ENCODE peak calls at places on chromosomes 4 and X, in five cellular contexts. N, S, E, G and J are unnamed samples.

GRCh38 chrX:24242649-24243556 is 71.0 kb downstream of the SUPT20HL2 start:
- DNase-seq in N (no peak), S (peak), E (no peak), G (peak), J (no peak)

GRCh38 chrX:77597511-77597910 is 150.3 kb downstream of the FGF16 start:
- DNase-seq in N (no peak), S (no peak), E (no peak), G (no peak), J (no peak)

GRCh38 chrX:108165349-108166111 is 74.0 kb downstream of the ATG4A start:
- DNase-seq in N (no peak), S (peak), E (peak), G (no peak), J (no peak)

GRCh38 chr4:52704676-52705075 is 45.6 kb upstream of the USP46 start:
- DNase-seq in N (no peak), S (no peak), E (no peak), G (no peak), J (no peak)

GRCh38 chr4:175560628-175561027 is 251.4 kb downstream of the GPM6A start:
- DNase-seq in N (no peak), S (peak), E (peak), G (no peak), J (no peak)

GRCh38 chr4:8913858-8914460 is 42.3 kb upstream of the HMX1 start:
- DNase-seq in N (peak), S (no peak), E (no peak), G (no peak), J (peak)

GRCh38 chrX:13923845-13924244 is 105.8 kb downstream of the GEMIN8 start:
- DNase-seq in N (no peak), S (no peak), E (peak), G (peak), J (no peak)

GRCh38 chr4:78542373-78542772 is 9.2 kb upstream of the ANXA3 start:
- DNase-seq in N (no peak), S (peak), E (peak), G (no peak), J (no peak)

GRCh38 chr4:53579826-53580225 is 11.5 kb downstream of the LNX1 start:
- DNase-seq in N (no peak), S (no peak), E (no peak), G (no peak), J (no peak)

GRCh38 chr4:95949136-95949765 is 109.4 kb downstream of the PDHA2 start:
- DNase-seq in N (no peak), S (no peak), E (no peak), G (no peak), J (no peak)

GRCh38 chrX:48945517-48946348 is 11.7 kb downstream of the OTUD5 start:
- DNase-seq in N (peak), S (peak), E (peak), G (peak), J (no peak)

GRCh38 chr4:83828601-83829000 is 292.7 kb downstream of the GPAT3 start:
- DNase-seq in N (no peak), S (peak), E (no peak), G (no peak), J (no peak)

GRCh38 chrX:48897157-48897620 is 379 bp downstream of the TIMM17B start:
- DNase-seq in N (peak), S (peak), E (peak), G (peak), J (peak)

DNA sequence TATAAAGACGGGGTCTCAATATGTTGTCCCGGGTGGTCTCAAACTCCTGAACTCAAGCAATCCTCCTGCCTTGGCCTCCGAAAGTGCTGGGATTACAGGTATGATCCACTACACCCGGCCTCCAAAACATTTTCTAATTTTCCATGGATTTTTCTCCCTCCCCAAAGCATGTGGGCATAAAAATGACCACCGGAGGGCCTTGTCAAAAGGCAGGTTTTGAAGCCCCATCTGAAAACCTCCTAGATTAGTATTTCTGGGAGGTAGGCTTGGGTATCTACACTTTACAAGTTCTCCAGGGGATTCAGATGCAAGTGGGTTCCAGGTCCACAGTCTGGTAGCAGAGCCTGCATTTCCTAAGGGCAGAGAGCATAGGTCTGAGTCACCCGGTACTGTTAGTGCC is 1.4 kb upstream of the GPR173 start:
- DNase-seq in N (no peak), S (peak), E (no peak), G (no peak), J (no peak)
- TF ChIP-seq CTCF in N (no peak), S (peak), E (peak), G (no peak), J (peak)

DNA sequence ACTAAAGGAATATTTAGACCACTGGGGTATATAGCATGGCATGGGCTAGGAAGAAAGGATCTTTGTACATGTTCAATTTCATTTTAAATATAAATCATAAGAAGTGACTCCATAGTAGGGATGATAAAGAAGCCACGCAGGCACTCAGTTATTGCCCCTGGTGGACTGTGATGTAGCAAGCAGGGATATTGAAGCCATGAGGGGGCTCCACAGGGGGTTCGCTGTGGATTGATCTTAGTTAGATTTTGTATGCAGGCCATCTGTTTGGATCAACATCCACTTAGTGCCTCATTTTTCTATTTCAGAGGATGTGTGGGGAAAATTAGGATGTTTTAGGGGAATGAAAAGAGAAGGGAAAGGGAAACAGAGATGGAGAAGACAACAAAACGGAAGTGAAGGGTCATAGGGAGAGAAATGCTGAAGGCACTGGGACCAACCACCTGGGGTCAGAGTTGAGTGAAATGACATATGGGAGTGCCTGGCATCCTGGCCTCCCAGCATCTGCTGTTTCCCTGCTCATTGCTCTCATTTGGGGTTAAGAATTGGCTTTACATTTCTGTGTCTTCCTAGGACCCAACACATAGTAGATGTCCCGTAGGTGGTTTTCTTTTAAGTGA is 11.2 kb upstream of the FREM3 start:
- DNase-seq in N (no peak), S (no peak), E (no peak), G (no peak), J (no peak)
- TF ChIP-seq CTCF in N (no peak), S (no peak), E (no peak), G (no peak), J (no peak)

GRCh38 chrX:40818236-40818635 is 82.9 kb upstream of the MED14 start:
- DNase-seq in N (no peak), S (peak), E (no peak), G (no peak), J (no peak)

GRCh38 chrX:40827331-40827730 is 92.0 kb upstream of the MED14 start:
- DNase-seq in N (no peak), S (no peak), E (no peak), G (no peak), J (no peak)

GRCh38 chrX:40816906-40817305 is 81.6 kb upstream of the MED14 start:
- DNase-seq in N (no peak), S (no peak), E (no peak), G (no peak), J (no peak)

GRCh38 chrX:40821780-40822179 is 86.4 kb upstream of the MED14 start:
- DNase-seq in N (no peak), S (no peak), E (no peak), G (no peak), J (no peak)
- TF ChIP-seq CTCF in N (no peak), S (no peak), E (no peak), G (no peak), J (no peak)

GRCh38 chr4:5661237-5661636 is 47.1 kb downstream of the EVC2 start:
- DNase-seq in N (no peak), S (no peak), E (no peak), G (no peak), J (no peak)

GRCh38 chr4:5662555-5662954 is 45.8 kb downstream of the EVC2 start:
- DNase-seq in N (no peak), S (no peak), E (no peak), G (no peak), J (no peak)

GRCh38 chr4:5656415-5656814 is 51.9 kb downstream of the EVC2 start:
- DNase-seq in N (no peak), S (no peak), E (no peak), G (no peak), J (no peak)

GRCh38 chr4:5660185-5660584 is 48.2 kb downstream of the EVC2 start:
- DNase-seq in N (no peak), S (peak), E (peak), G (no peak), J (no peak)

DNA sequence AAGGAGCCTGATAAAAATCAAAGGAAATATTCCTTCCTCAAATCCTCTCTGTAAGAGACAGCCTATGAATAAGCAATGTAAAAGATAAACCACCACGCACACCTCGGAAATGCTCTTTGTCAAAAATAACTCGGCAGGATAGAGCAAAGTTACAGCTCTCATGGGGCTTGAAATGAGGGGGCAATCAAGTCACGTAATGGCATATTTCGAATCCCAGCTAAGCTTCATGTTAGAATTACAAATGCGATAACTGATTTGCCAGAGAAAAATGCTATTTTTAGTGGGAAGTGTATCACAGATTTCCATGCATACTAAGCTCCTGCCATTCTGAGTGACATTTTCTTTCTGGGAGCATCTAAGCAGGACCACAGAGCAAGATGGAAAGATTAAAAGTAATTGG is 49.4 kb downstream of the EVC2 start:
- DNase-seq in N (no peak), S (no peak), E (no peak), G (no peak), J (no peak)
- TF ChIP-seq CTCF in N (no peak), S (no peak), E (no peak), G (no peak), J (no peak)

DNA sequence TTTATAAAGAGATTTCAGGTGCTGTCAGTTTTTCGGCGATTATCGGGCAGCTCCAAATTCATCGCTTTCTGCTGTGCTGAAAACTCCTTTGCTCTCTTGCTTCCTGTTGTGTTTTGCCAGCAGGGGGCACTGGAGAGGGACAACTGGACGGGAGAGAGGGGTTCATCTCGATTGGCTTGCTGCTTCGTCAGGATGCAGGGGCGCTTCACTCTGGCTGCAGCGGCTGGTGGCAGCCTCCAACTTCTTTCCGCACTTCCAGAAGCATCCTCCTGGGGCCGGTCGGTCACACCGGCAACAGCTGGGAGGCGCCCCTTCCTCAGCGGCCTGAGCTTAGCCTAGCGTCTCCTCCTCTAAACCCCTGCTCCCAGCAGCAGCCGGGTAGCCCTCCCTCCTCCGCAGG is 29.5 kb downstream of the MSL3 start:
- DNase-seq in N (peak), S (peak), E (no peak), G (peak), J (no peak)
- TF ChIP-seq CTCF in N (peak), S (peak), E (peak), G (peak), J (peak)

GRCh38 chrX:68692651-68693050 is 45.2 kb downstream of the STARD8 start:
- DNase-seq in N (no peak), S (peak), E (peak), G (no peak), J (no peak)

GRCh38 chrX:68695206-68695845 is 47.9 kb downstream of the STARD8 start:
- DNase-seq in N (no peak), S (no peak), E (no peak), G (no peak), J (no peak)

GRCh38 chrX:68694429-68695205 is 47.2 kb downstream of the STARD8 start:
- DNase-seq in N (no peak), S (no peak), E (no peak), G (no peak), J (no peak)

GRCh38 chrX:68691921-68692320 is 44.5 kb downstream of the STARD8 start:
- DNase-seq in N (no peak), S (no peak), E (no peak), G (no peak), J (no peak)

GRCh38 chrX:68693481-68694410 is 46.3 kb downstream of the STARD8 start:
- DNase-seq in N (peak), S (peak), E (peak), G (peak), J (no peak)
- TF ChIP-seq CTCF in N (no peak), S (no peak), E (no peak), G (no peak), J (no peak)

DNA sequence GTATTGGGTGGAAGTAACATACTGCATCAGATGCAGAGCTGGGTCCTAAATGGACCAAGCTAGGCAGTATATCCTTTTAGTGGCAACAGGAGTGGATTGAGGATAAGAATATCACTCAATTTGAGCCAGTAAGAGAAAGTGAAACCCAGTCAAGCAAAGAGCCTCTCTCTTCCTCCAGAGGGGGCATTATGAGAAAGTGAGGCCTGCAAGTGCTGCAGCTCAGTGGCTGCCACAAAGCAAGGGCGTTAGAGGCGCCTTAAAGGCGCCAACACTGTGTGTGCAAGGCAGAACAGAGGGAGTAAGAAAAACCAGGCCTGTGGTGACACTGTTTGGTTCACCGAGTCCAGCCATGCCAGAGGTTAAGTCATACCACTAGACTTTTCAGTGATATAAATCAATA is 17.5 kb downstream of the STX18 start:
- DNase-seq in N (no peak), S (peak), E (no peak), G (no peak), J (no peak)
- TF ChIP-seq CTCF in N (no peak), S (no peak), E (no peak), G (peak), J (peak)

GRCh38 chr4:177033130-177033529 is 240.4 kb upstream of the VEGFC start:
- DNase-seq in N (no peak), S (no peak), E (no peak), G (no peak), J (no peak)
- TF ChIP-seq CTCF in N (no peak), S (no peak), E (no peak), G (no peak), J (peak)

DNA sequence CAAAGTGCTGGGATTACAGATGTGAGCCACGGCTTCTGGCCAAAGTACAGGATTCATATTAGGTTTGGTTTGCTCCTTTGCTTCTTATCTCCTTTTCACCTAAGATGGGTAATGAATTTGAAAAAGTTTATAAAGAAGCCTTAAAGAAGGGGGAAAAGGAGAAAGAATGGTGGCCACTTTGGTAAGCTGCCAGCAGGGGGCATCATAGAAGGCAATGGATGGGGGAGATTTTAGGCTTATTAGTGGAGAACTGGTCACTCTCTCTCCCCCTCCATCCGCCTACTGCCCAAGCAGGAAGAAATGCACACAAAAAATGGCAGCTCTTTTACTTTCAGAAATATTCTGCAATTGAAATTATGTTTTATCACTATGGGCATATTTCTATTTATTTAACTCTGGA is 32.0 kb downstream of the SPARCL1 start:
- DNase-seq in N (no peak), S (no peak), E (no peak), G (no peak), J (no peak)
- TF ChIP-seq CTCF in N (peak), S (peak), E (peak), G (no peak), J (peak)